ENCODE peak calls at places on chromosomes 2 and 18, in seven cellular contexts. U is upper lobe of left lung, P is GM23338, O is HCT116, E is breast epithelium, J is SK-N-SH, I is spleen. H is an unnamed sample.
A peak's percentile ranks its signal among the peaks of the same experiment; 100 is the strongest.

GRCh38 chr18:21904856-21905255 is 164.3 kb downstream of the MIB1 start:
- DNase-seq in I (no peak), E (no peak), U (no peak), J (peak; percentile 44), O (no peak), P (no peak), H (no peak)

GRCh38 chr2:26465266-26465925 is 12.5 kb downstream of the OTOF start:
- DNase-seq in J (no peak), O (no peak), U (no peak), I (peak; percentile 65), E (no peak), P (no peak), H (no peak)

GRCh38 chr2:78654941-78655340 is 370.6 kb upstream of the REG3G start:
- DNase-seq in O (no peak), J (no peak), E (no peak), P (no peak), U (no peak), I (no peak), H (no peak)

GRCh38 chr2:21118302-21118920 is 5.4 kb upstream of the TDRD15 start:
- DNase-seq in E (no peak), I (no peak), U (no peak), P (peak; percentile 56), J (peak; percentile 75), O (peak; percentile 26), H (no peak)

GRCh38 chr2:240106765-240107164 is 29.3 kb downstream of the COPS9 start:
- DNase-seq in U (no peak), P (no peak), I (no peak), E (no peak), J (peak; percentile 7), O (no peak), H (no peak)

GRCh38 chr18:24346254-24346653 is 51.4 kb downstream of the OSBPL1A start:
- DNase-seq in E (no peak), P (no peak), O (no peak), U (no peak), I (no peak), J (no peak), H (no peak)

GRCh38 chr18:6600667-6601066 is 128.8 kb upstream of the ARHGAP28 start:
- DNase-seq in E (no peak), J (no peak), O (no peak), I (no peak), U (no peak), P (no peak), H (no peak)

GRCh38 chr18:31219395-31219794 is 56.7 kb upstream of the DSC1 start:
- DNase-seq in U (no peak), I (no peak), E (no peak), O (no peak), J (no peak), P (no peak), H (no peak)

GRCh38 chr2:208318127-208318526 is 52.1 kb downstream of the PIKFYVE start:
- DNase-seq in I (no peak), E (no peak), O (no peak), J (no peak), P (no peak), U (no peak), H (no peak)

GRCh38 chr2:120446236-120447121 is 100.5 kb downstream of the INHBB start:
- DNase-seq in O (no peak), J (no peak), E (no peak), I (peak; percentile 60), U (no peak), P (no peak), H (no peak)

GRCh38 chr2:150716186-150716585 is 228.7 kb upstream of the RND3 start:
- DNase-seq in E (no peak), I (no peak), O (no peak), P (no peak), J (no peak), U (no peak), H (no peak)

DNA sequence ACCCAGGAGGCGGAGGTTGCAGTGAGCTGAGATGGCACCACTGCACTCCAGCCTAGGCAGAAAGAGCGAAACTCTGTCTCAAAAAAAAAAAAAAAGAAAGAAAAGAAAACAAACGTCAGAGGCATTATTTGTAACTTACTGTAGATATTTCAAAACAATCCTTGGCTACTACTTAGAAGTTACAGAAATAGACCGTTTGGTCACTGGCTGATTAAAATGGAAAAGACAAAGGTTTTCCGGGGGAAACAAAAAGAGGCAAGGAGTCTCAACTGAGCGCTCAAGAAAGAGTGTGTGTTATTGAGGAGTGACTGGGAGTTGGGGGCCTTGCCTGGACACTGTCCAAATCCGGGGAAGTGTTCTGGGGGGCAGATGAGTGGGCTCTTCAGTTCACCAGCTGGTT is 47.6 kb downstream of the TEX44 start:
- DNase-seq in J (no peak), I (no peak), E (no peak), P (no peak), U (no peak), O (no peak), H (no peak)
- TF ChIP-seq POLR2AphosphoS5 in J (no peak), I (no peak), E (no peak), P (no peak), U (no peak), O (no peak), H (no peak)

DNA sequence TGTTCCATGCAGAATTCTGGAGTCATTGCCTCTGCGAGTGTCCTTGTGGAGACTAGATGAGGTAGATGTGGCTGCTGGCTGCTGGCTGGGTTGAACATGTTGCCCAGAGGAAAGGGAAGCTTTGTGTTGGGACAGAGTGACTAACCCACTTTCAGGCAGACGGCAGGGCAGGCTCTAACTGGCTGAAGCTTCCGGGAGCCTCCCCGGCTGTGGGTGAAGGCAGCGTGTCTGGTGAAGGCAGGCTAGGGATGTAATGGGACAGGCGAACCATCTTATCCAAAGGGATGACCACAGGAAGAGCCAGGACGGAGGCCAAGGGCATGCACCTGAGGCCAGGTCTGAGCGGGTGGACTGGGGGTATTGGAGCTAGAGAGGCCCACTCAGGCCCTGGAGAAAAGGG is 16.0 kb downstream of the ASPRV1 start:
- DNase-seq in O (no peak), I (peak; percentile 89), U (peak; percentile 81), J (no peak), E (no peak), P (no peak), H (peak; percentile 42)
- H3K27ac ChIP-seq in O (no peak overlapping the region), I (peak overlapping the region; percentile 90), U (peak overlapping the region; percentile 73), J (no peak overlapping the region), E (no peak overlapping the region), P (no peak overlapping the region), H (peak overlapping the region; percentile 79)

GRCh38 chr2:36361396-36361795 is 5.8 kb downstream of the CRIM1 start:
- DNase-seq in I (no peak), O (no peak), U (no peak), P (no peak), J (no peak), E (no peak), H (no peak)

GRCh38 chr2:36360063-36360462 is 4.5 kb downstream of the CRIM1 start:
- DNase-seq in J (no peak), O (no peak), I (no peak), E (no peak), U (no peak), P (no peak), H (no peak)

GRCh38 chr2:36359006-36359580 is 3.5 kb downstream of the CRIM1 start:
- DNase-seq in P (no peak), E (no peak), U (no peak), I (no peak), O (no peak), J (peak; percentile 22), H (no peak)

GRCh38 chr2:36362291-36362690 is 6.7 kb downstream of the CRIM1 start:
- DNase-seq in I (no peak), E (no peak), P (no peak), U (no peak), O (no peak), J (no peak), H (no peak)

DNA sequence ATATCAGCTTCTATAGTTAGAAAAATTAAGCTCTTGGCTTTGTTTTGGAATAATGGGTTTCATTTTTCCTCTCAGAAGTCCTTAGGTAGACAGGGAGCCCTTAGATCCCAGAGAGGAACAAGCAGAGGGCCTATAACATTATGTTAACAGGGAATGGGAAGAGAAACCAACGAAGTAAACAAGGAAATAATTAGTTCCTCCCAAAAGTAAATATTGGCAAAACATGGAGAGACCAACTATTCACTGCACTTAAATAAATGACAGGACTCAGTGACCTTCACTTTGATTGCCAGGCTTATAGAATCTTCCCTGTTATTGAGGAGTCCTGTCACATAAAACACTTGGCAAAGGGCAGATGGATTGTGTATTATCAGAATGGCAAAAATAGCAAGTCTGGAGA is 5.3 kb downstream of the CRIM1 start:
- DNase-seq in U (no peak), I (no peak), P (no peak), J (no peak), O (no peak), E (no peak), H (no peak)
- TF ChIP-seq POLR2AphosphoS5 in U (no peak), I (no peak), P (no peak), J (no peak), O (no peak), E (no peak), H (no peak)

DNA sequence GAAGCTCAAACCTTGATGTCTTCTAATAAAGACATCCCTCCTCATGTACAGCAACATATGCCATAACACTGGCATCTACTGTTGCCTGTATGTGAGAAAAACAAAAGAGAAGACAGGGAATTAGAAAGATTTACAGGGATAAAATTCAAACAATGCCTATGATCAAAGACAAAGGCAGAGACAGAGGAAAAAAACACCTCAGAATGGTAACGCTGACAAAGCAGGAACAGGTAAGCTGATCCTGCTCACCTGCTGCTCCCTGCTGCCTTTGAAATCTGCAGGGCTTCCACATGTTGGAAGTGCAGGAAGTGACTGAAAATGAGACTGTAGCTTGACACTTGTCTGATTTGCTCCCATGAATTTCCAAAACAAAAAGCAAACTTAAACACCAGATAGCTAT is 90.2 kb upstream of the DNAJC10 start:
- DNase-seq in J (no peak), P (peak; percentile 76), O (no peak), I (no peak), U (no peak), E (no peak), H (no peak)
- H3K27ac ChIP-seq in J (no peak overlapping the region), P (no peak overlapping the region), O (no peak overlapping the region), I (no peak overlapping the region), U (no peak overlapping the region), E (no peak overlapping the region), H (no peak overlapping the region)

GRCh38 chr18:13126966-13127598 is 91.5 kb upstream of the LDLRAD4 start:
- DNase-seq in P (no peak), J (no peak), O (no peak), U (no peak), E (no peak), I (no peak), H (no peak)
- TF ChIP-seq POLR2AphosphoS5 in P (no peak), J (no peak), O (no peak), U (no peak), E (no peak), I (no peak), H (no peak)

DNA sequence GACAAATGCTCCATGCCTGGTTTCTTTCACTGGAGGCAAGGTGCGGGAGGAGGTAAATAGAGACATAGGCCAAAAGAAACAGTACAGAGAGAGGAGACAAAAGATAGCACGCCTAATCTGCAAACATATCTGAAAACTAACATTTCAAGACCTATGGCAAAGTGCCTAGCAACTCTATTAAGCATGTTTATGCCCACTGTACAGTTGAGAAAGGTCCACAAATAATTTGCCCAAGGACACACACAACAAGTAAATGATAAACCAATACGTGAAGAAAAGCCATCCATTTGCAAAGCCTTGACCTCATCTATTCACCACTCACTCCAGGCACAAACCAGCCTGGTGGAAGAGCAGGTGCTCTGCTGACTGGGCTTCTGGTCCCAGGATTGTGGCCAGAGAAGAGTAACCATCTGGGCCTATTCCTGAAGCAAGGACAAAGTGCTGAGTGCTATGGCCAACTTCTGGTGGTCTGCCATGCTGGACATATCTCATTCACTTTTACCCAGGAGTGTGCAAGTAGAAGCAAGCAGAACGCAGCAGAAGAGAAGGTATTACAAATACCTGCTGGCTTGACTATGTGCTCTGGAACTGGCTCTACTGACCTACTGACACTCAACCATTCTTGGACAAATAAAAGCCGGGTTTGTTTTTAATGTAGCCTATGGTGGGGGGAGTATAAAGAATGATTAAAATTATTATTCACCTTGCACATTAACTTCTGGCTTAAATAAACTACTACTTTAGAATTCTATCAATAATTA is 25.3 kb downstream of the TMEM131 start:
- DNase-seq in E (no peak), I (no peak), J (no peak), P (no peak), U (no peak), O (no peak), H (no peak)
- H3K27ac ChIP-seq in E (no peak overlapping the region), I (no peak overlapping the region), J (no peak overlapping the region), P (no peak overlapping the region), U (no peak overlapping the region), O (no peak overlapping the region), H (no peak overlapping the region)